ENCODE peak calls at places on chromosomes 3 and 15, in ten cellular contexts. U is IMR-90, E is Panc1, K is neural progenitor cell, J is breast epithelium, G is cardiac muscle cell, D is AG10803, C is osteoblast, P is upper lobe of right lung, R is heart right ventricle. N is an unnamed sample.

GRCh38 chr15:74345051-74345450 is 22.4 kb downstream of the CYP11A1 start:
- DNase-seq in U (peak; percentile 44), E (no peak), K (no peak), J (no peak), G (no peak), D (no peak), C (no peak), P (peak; percentile 52), R (no peak), N (no peak)

GRCh38 chr3:851098-851790 is 241.6 kb upstream of the CNTN6 start:
- DNase-seq in U (no peak), E (no peak), K (peak; percentile 6), J (no peak), G (no peak), D (no peak), C (no peak), P (no peak), R (no peak), N (no peak)

GRCh38 chr3:99846472-99846871 is 28.8 kb downstream of the CMSS1 start:
- DNase-seq in U (peak; percentile 47), E (no peak), K (no peak), J (no peak), G (no peak), D (peak; percentile 90), C (peak; percentile 56), P (no peak), R (peak; percentile 37), N (no peak)

GRCh38 chr3:73848173-73848751 is 223.5 kb upstream of the PDZRN3 start:
- DNase-seq in U (peak; percentile 51), E (no peak), K (peak; percentile 51), J (no peak), G (peak; percentile 56), D (peak; percentile 50), C (peak; percentile 56), P (no peak), R (no peak), N (no peak)

GRCh38 chr15:33915571-33916407 is 52.5 kb upstream of the CHRM5 start:
- DNase-seq in U (no peak), E (no peak), K (peak; percentile 13), J (no peak), G (no peak), D (no peak), C (no peak), P (no peak), R (no peak), N (no peak)

GRCh38 chr15:78061963-78062427 is 15.5 kb downstream of the TBC1D2B start:
- DNase-seq in U (peak; percentile 53), E (no peak), K (no peak), J (no peak), G (peak; percentile 63), D (peak; percentile 54), C (no peak), P (no peak), R (no peak), N (peak; percentile 81)

GRCh38 chr3:97871788-97872187 is 50.0 kb downstream of the CRYBG3 start:
- DNase-seq in U (peak; percentile 41), E (no peak), K (no peak), J (no peak), G (no peak), D (peak; percentile 26), C (no peak), P (no peak), R (no peak), N (no peak)

GRCh38 chr15:40314723-40315276 is 7.1 kb upstream of the PLCB2 start:
- DNase-seq in U (peak; percentile 53), E (no peak), K (no peak), J (no peak), G (no peak), D (peak; percentile 83), C (peak; percentile 93), P (peak; percentile 9), R (no peak), N (no peak)

GRCh38 chr3:24683090-24683489 is 188.4 kb upstream of the THRB start:
- DNase-seq in U (peak; percentile 10), E (no peak), K (no peak), J (no peak), G (no peak), D (peak; percentile 53), C (no peak), P (no peak), R (no peak), N (no peak)

GRCh38 chr15:48112242-48112641 is 8.5 kb upstream of the SLC24A5 start:
- DNase-seq in U (peak; percentile 30), E (no peak), K (peak; percentile 73), J (no peak), G (peak; percentile 60), D (peak; percentile 8), C (no peak), P (no peak), R (no peak), N (no peak)

GRCh38 chr3:150150633-150151032 is 179.9 kb upstream of the PFN2 start:
- DNase-seq in U (peak; percentile 47), E (no peak), K (no peak), J (no peak), G (no peak), D (peak; percentile 54), C (peak; percentile 45), P (no peak), R (no peak), N (no peak)

GRCh38 chr15:96408591-96409183 is 78.2 kb downstream of the NR2F2 start:
- DNase-seq in U (no peak), E (no peak), K (no peak), J (no peak), G (no peak), D (no peak), C (no peak), P (no peak), R (no peak), N (no peak)

GRCh38 chr3:159787191-159787590 is 201.4 kb upstream of the IL12A start:
- DNase-seq in U (peak; percentile 94), E (peak; percentile 80), K (no peak), J (no peak), G (no peak), D (peak; percentile 70), C (no peak), P (no peak), R (no peak), N (no peak)

GRCh38 chr3:12601072-12601471 is 44.2 kb downstream of the MKRN2 start:
- DNase-seq in U (no peak), E (no peak), K (no peak), J (no peak), G (no peak), D (peak; percentile 29), C (no peak), P (no peak), R (no peak), N (no peak)

GRCh38 chr15:86610038-86610437 is 530.4 kb downstream of the AGBL1 start:
- DNase-seq in U (no peak), E (no peak), K (no peak), J (no peak), G (no peak), D (no peak), C (no peak), P (no peak), R (no peak), N (no peak)
- H3K4me3 ChIP-seq in U (no peak overlapping the region), E (no peak overlapping the region), K (no peak overlapping the region), J (no peak overlapping the region), G (no peak overlapping the region), D (no peak overlapping the region), C (no peak overlapping the region), P (no peak overlapping the region), R (no peak overlapping the region), N (no peak overlapping the region)

GRCh38 chr3:11546657-11547302 is 96.9 kb downstream of the VGLL4 start:
- DNase-seq in U (no peak), E (no peak), K (no peak), J (no peak), G (no peak), D (no peak), C (peak; percentile 49), P (no peak), R (no peak), N (no peak)

GRCh38 chr3:11543141-11543947 is 100.4 kb downstream of the VGLL4 start:
- DNase-seq in U (no peak), E (no peak), K (no peak), J (no peak), G (no peak), D (no peak), C (peak; percentile 53), P (peak; percentile 53), R (no peak), N (no peak)

GRCh38 chr3:11543948-11544387 is 99.7 kb downstream of the VGLL4 start:
- DNase-seq in U (no peak), E (no peak), K (no peak), J (no peak), G (no peak), D (no peak), C (peak; percentile 75), P (no peak), R (no peak), N (no peak)

GRCh38 chr3:11544413-11545181 is 99.1 kb downstream of the VGLL4 start:
- DNase-seq in U (peak; percentile 18), E (no peak), K (peak; percentile 55), J (no peak), G (peak; percentile 48), D (peak; percentile 42), C (peak; percentile 84), P (no peak), R (no peak), N (no peak)

DNA sequence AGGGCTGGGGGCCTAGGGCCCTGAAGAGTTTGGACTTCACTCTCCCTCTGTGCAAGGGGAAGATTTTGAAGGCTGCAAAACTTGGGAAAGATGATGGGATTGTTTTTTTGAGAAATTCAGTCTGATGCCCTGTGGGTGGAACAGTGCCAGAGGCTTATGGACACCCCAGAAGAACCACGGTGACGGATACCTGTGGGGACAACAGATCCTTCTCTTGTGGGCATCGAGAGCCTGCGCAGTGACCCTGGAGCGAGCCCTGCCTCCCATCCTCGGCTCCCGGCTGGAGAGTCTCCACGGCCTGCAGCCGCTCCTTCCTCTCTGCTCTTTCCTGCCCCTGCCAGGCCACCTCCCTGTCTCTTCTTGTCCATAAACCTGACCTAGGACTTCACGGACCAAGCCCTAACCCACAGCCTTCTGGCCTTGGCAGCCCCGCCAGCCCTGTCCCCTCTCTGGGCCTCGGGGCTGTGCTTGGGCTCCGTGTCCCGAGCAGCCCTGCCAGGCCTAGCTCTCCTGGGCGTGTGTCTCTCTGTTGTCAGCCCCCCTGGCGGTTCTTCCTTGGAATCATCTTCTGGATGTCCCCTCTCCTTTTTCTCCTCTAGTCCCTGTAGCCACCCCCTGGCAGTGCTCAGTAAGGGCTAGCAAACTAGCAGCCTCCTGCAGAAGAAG is 98.4 kb downstream of the VGLL4 start:
- DNase-seq in U (no peak), E (no peak), K (no peak), J (no peak), G (no peak), D (no peak), C (peak; percentile 77), P (no peak), R (no peak), N (no peak)
- H3K4me3 ChIP-seq in U (no peak overlapping the region), E (no peak overlapping the region), K (no peak overlapping the region), J (no peak overlapping the region), G (no peak overlapping the region), D (no peak overlapping the region), C (no peak overlapping the region), P (no peak overlapping the region), R (no peak overlapping the region), N (no peak overlapping the region)

GRCh38 chr3:30635072-30635471 is 28.7 kb downstream of the TGFBR2 start:
- DNase-seq in U (no peak), E (no peak), K (no peak), J (no peak), G (no peak), D (no peak), C (no peak), P (no peak), R (no peak), N (no peak)
- H3K4me3 ChIP-seq in U (no peak overlapping the region), E (no peak overlapping the region), K (no peak overlapping the region), J (no peak overlapping the region), G (no peak overlapping the region), D (no peak overlapping the region), C (no peak overlapping the region), P (no peak overlapping the region), R (no peak overlapping the region), N (no peak overlapping the region)

GRCh38 chr15:98599911-98600685 is 48.2 kb upstream of the IGF1R start:
- DNase-seq in U (peak; percentile 71), E (no peak), K (no peak), J (peak; percentile 18), G (no peak), D (peak; percentile 57), C (peak; percentile 79), P (peak; percentile 64), R (peak; percentile 35), N (no peak)
- H3K4me3 ChIP-seq in U (peak overlapping the region; percentile 43), E (peak overlapping the region; percentile 72), K (no peak overlapping the region), J (peak overlapping the region; percentile 44), G (no peak overlapping the region), D (peak overlapping the region; percentile 72), C (peak overlapping the region; percentile 78), P (peak overlapping the region; percentile 54), R (peak overlapping the region; percentile 17), N (peak overlapping the region; percentile 15)